ENCODE peak calls at places on chromosomes 6 and 20, in seven cellular contexts. A is H1, Q is HCT116, R is HepG2, D is K562, M is SK-N-SH, X is GM12878. O is an unnamed sample.

GRCh38 chr6:10713962-10714361 is 8.9 kb upstream of the TMEM14C start:
- DNase-seq in A (no peak), Q (no peak), R (no peak), D (no peak), M (no peak), X (no peak), O (no peak)

GRCh38 chr6:47047479-47048411 is 5.6 kb upstream of the ADGRF1 start:
- DNase-seq in A (peak), Q (peak), R (peak), D (peak), M (peak), X (peak), O (peak)

GRCh38 chr6:14661188-14661587 is 543.6 kb downstream of the CD83 start:
- DNase-seq in A (no peak), Q (no peak), R (no peak), D (no peak), M (no peak), X (peak), O (no peak)

GRCh38 chr20:16556299-16556698 is 16.9 kb downstream of the KIF16B start:
- DNase-seq in A (no peak), Q (no peak), R (no peak), D (no peak), M (no peak), X (no peak), O (no peak)

GRCh38 chr6:80520195-80520594 is 413.7 kb downstream of the BCKDHB start:
- DNase-seq in A (no peak), Q (no peak), R (no peak), D (no peak), M (no peak), X (no peak), O (no peak)

GRCh38 chr6:131755597-131755996 is 44.8 kb upstream of the CTAGE9 start:
- DNase-seq in A (no peak), Q (no peak), R (peak), D (no peak), M (no peak), X (no peak), O (no peak)

GRCh38 chr6:64221776-64222175 is 586.2 kb downstream of the PHF3 start:
- DNase-seq in A (no peak), Q (no peak), R (no peak), D (no peak), M (no peak), X (no peak), O (no peak)

GRCh38 chr6:52263709-52264320 is 19.5 kb upstream of the IL17F start:
- DNase-seq in A (peak), Q (no peak), R (peak), D (peak), M (peak), X (no peak), O (peak)

GRCh38 chr6:37819802-37820712 is 530 bp downstream of the ZFAND3 start:
- DNase-seq in A (peak), Q (peak), R (peak), D (peak), M (peak), X (peak), O (no peak)

GRCh38 chr20:46857061-46857831 is 37.4 kb upstream of the EYA2 start:
- DNase-seq in A (no peak), Q (no peak), R (no peak), D (no peak), M (no peak), X (no peak), O (no peak)

GRCh38 chr6:123418101-123418500 is 218.6 kb downstream of the TRDN start:
- DNase-seq in A (no peak), Q (no peak), R (no peak), D (no peak), M (no peak), X (no peak), O (no peak)

GRCh38 chr6:159445351-159445750 is 247.7 kb downstream of the SOD2 start:
- DNase-seq in A (no peak), Q (no peak), R (no peak), D (no peak), M (no peak), X (no peak), O (no peak)

GRCh38 chr6:93139408-93140081 is 279.8 kb downstream of the EPHA7 start:
- DNase-seq in A (no peak), Q (no peak), R (no peak), D (no peak), M (no peak), X (no peak), O (no peak)

GRCh38 chr20:23142162-23143050 is 56.3 kb upstream of the CD93 start:
- DNase-seq in A (no peak), Q (no peak), R (no peak), D (no peak), M (no peak), X (peak), O (no peak)

GRCh38 chr20:11376998-11377397 is 540.7 kb upstream of the BTBD3 start:
- DNase-seq in A (no peak), Q (no peak), R (no peak), D (no peak), M (no peak), X (no peak), O (no peak)

GRCh38 chr6:100116409-100117194 is 122.6 kb upstream of the MCHR2 start:
- DNase-seq in A (peak), Q (peak), R (peak), D (peak), M (peak), X (no peak), O (peak)

GRCh38 chr6:110180228-110181008 is at the start of gene CDC40:
- DNase-seq in A (peak), Q (no peak), R (peak), D (peak), M (peak), X (no peak), O (no peak)

GRCh38 chr6:33075568-33076405 is at the start of gene HLA-DPB1:
- DNase-seq in A (no peak), Q (peak), R (peak), D (peak), M (peak), X (peak), O (no peak)

GRCh38 chr6:55182016-55182650 is 7.8 kb downstream of the HCRTR2 start:
- DNase-seq in A (no peak), Q (no peak), R (no peak), D (no peak), M (no peak), X (no peak), O (no peak)

GRCh38 chr6:114000066-114000465 is 29.1 kb upstream of the HDAC2 start:
- DNase-seq in A (no peak), Q (no peak), R (no peak), D (no peak), M (no peak), X (no peak), O (no peak)

GRCh38 chr20:51807864-51808263 is 5.5 kb upstream of the SALL4 start:
- DNase-seq in A (no peak), Q (no peak), R (no peak), D (no peak), M (no peak), X (no peak), O (no peak)

GRCh38 chr6:82085701-82086100 is 161.8 kb downstream of the IBTK start:
- DNase-seq in A (no peak), Q (no peak), R (no peak), D (peak), M (no peak), X (no peak), O (no peak)

DNA sequence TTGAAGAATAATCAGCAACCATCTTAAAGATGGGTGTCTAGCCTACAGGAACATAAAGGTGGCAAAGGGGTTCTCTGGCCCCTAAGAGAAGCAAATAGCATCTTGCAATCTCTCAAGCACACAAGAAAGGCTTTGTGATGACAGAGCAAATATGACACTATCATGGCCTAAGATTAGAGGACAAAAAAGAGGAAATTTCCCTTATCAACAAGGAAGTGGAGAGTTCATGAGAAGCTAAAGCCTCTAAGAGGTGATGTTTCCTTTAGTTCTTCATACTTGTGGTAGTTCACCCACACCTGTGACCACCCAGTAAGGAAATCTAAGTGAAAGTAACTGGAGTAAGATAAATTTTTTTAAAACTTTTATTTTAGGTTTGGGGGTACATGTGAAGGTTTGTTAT is 88.4 kb downstream of the OLIG3 start:
- DNase-seq in A (no peak), Q (no peak), R (no peak), D (no peak), M (no peak), X (no peak), O (no peak)
- H3K9ac ChIP-seq in A (no peak), Q (no peak), R (no peak), D (no peak), M (no peak), X (no peak), O (no peak)

GRCh38 chr20:33729101-33729500 is 2.7 kb upstream of the ZNF341 start:
- DNase-seq in A (no peak), Q (no peak), R (no peak), D (no peak), M (no peak), X (no peak), O (no peak)

GRCh38 chr20:33731693-33732165 is at the start of gene ZNF341:
- DNase-seq in A (peak), Q (peak), R (peak), D (peak), M (peak), X (peak), O (peak)

GRCh38 chr20:33733654-33734576 is 2.1 kb downstream of the ZNF341 start:
- DNase-seq in A (peak), Q (no peak), R (peak), D (no peak), M (no peak), X (peak), O (no peak)

GRCh38 chr20:33730946-33731692 is 677 bp upstream of the ZNF341 start:
- DNase-seq in A (no peak), Q (no peak), R (no peak), D (no peak), M (no peak), X (no peak), O (no peak)

GRCh38 chr20:33732166-33732970 is 572 bp downstream of the ZNF341 start:
- DNase-seq in A (peak), Q (peak), R (peak), D (peak), M (no peak), X (peak), O (peak)
- TF ChIP-seq YY1 in A (no peak), Q (no peak), R (peak), D (no peak), M (peak), X (no peak), O (no peak)

DNA sequence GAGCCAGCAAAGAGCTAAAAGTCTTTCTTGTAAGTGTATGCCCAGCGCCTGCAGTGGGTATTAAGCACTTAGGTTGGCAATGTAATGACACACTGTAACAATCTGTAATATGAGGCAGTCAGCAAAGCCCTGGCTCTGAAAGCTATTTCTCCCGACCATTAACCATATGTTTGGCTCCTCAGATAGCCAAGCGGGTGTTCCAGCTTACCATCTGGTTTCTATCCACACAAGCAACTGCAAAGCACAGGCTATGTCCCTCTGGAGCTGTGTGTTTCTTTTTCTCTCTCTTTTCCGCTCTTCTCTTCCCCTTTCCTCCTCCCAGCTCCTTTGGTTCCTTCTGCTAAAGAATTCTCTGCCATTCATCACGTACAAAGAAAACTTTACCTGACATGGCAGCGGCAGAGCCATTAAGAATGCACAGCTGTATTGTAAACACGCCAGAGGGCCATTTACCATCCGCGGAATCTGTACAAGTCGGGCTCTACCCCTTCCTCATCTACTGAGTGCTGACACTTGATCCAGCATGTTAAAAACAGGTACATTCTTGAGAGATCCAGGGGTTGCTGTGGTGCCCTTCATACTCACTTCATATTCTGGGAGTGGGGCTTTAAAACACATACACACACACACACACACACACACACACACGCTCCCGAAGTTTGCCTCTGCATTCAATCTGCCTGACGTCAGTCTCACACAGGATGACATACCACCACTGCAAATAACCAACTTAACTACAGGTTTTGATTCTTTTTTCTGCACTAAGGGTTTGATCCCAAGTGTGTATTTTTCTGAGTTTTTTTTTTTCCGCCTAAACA is 77.3 kb downstream of the BACH2 start:
- DNase-seq in A (no peak), Q (no peak), R (no peak), D (peak), M (peak), X (no peak), O (no peak)
- H3K9ac ChIP-seq in A (peak), Q (peak), R (no peak), D (no peak), M (peak), X (no peak), O (peak)

GRCh38 chr6:66103354-66103753 is 396.3 kb upstream of the EYS start:
- DNase-seq in A (no peak), Q (no peak), R (no peak), D (no peak), M (no peak), X (no peak), O (no peak)

DNA sequence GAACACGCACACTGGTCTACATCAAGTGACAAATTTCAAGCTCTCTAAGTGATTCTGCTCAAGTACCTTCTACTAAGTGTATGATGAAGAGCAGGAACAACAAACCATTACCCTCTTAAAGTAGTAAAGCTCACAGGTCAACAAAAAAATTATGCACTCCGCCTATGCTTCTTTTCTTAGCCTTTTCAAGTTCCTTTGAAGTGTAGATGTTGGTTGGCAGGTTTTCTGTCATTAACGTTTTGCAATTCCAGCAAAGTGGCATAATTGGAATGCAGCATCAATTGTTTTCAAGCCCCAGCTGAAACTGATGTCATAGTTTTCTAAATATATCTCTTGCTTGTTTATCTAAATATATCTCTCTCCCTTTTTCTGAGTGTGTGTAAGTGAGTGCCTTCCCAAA is 396.9 kb upstream of the EYS start:
- DNase-seq in A (no peak), Q (no peak), R (no peak), D (no peak), M (no peak), X (no peak), O (no peak)
- TF ChIP-seq YY1 in A (no peak), Q (no peak), R (no peak), D (no peak), M (no peak), X (no peak), O (no peak)

GRCh38 chr6:84512396-84512795 is 252.0 kb downstream of the TBX18 start:
- DNase-seq in A (no peak), Q (no peak), R (no peak), D (no peak), M (no peak), X (no peak), O (no peak)

GRCh38 chr6:84514089-84514971 is 250.1 kb downstream of the TBX18 start:
- DNase-seq in A (no peak), Q (no peak), R (no peak), D (no peak), M (no peak), X (no peak), O (no peak)

GRCh38 chr6:84511929-84512328 is 252.5 kb downstream of the TBX18 start:
- DNase-seq in A (no peak), Q (no peak), R (no peak), D (no peak), M (no peak), X (no peak), O (no peak)

GRCh38 chr6:84516151-84516550 is 248.2 kb downstream of the TBX18 start:
- DNase-seq in A (no peak), Q (no peak), R (no peak), D (no peak), M (no peak), X (no peak), O (no peak)

DNA sequence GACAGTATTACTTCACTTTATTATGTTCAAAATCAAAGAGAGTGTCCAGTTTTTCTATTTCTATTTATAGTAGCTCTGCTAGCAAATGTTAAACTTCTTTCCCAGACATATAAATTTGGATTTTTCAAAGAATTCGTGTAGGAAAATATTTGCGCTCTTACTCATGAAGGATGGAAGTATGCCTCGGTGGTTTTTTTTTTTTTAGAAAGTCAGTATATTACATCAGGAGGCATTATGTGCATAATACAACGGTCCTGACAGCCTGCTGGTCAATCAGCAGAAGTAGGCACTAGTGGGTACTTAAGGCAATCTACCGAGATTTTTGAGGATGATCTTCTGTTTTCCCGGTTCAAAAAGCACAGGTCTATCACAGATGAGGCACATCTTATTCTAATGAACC is 249.3 kb downstream of the TBX18 start:
- DNase-seq in A (no peak), Q (no peak), R (no peak), D (no peak), M (no peak), X (no peak), O (no peak)
- H3K9ac ChIP-seq in A (no peak), Q (no peak), R (no peak), D (no peak), M (no peak), X (no peak), O (no peak)

GRCh38 chr20:63774348-63774735 is 34.8 kb downstream of the SLC2A4RG start:
- DNase-seq in A (no peak), Q (no peak), R (no peak), D (no peak), M (peak), X (no peak), O (no peak)

GRCh38 chr20:63771046-63771707 is 31.6 kb downstream of the SLC2A4RG start:
- DNase-seq in A (no peak), Q (no peak), R (no peak), D (no peak), M (no peak), X (no peak), O (no peak)

GRCh38 chr20:63772781-63773520 is 33.4 kb downstream of the SLC2A4RG start:
- DNase-seq in A (no peak), Q (no peak), R (no peak), D (no peak), M (no peak), X (no peak), O (no peak)

GRCh38 chr20:63775096-63775978 is 35.8 kb downstream of the SLC2A4RG start:
- DNase-seq in A (peak), Q (no peak), R (no peak), D (peak), M (peak), X (no peak), O (peak)

DNA sequence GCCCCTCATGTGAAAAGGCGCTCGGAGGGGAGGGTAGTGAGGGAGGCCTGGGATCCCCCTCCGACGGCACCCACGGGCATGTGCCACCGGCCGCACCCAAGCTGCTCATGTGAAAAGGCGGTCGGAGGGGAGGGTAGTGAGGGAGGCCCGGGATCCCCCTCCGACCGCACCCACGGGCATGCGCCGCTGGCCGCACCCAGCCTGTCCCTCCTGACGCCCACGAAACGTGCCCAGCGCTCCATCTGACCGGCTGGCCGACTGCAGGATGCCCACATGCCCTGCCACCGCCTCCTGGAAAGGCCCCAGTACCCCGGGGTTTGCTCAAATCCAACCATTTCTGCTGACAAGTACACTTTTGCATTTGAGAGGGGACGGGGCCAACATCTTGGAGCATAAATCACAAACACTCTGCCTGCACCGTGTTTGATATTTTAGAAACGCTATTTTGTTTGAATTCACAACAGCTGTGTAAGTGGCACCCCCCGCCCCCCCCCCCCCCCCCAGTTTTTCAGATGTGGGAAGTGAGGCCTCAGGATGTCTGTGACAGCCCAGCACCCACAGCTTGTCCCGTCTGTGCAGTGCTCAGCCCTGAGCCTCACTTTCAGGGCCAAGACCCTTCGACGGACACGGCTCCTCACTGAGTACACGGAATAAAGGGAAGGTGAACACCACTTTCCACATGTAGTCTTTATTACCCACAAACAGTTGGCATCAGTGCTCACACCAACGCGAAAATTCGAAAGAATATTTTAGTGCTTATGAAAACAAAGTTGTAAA is 34.2 kb downstream of the SLC2A4RG start:
- DNase-seq in A (no peak), Q (no peak), R (no peak), D (no peak), M (no peak), X (no peak), O (no peak)
- TF ChIP-seq YY1 in A (no peak), Q (no peak), R (no peak), D (no peak), M (no peak), X (no peak), O (no peak)

O was measured in NT2/D1.